ENCODE peak calls at places on chromosomes 6 and 20, in five cellular contexts. A is GM12878, R is neural progenitor cell, L is PC-9, E is GM23248. J is an unnamed sample.

GRCh38 chr6:13523826-13524622 is 36.6 kb upstream of the GFOD1 start:
- DNase-seq in A (no peak), R (no peak), L (no peak), E (no peak), J (peak)

GRCh38 chr6:123529843-123530242 is 106.9 kb downstream of the TRDN start:
- DNase-seq in A (no peak), R (no peak), L (peak), E (no peak), J (no peak)

GRCh38 chr20:60467771-60468170 is 509.5 kb downstream of the CDH26 start:
- DNase-seq in A (no peak), R (no peak), L (no peak), E (no peak), J (no peak)

GRCh38 chr20:46963758-46964181 is 69.1 kb downstream of the EYA2 start:
- DNase-seq in A (no peak), R (no peak), L (peak), E (no peak), J (no peak)

GRCh38 chr6:4707011-4707410 is 69.2 kb upstream of the CDYL start:
- DNase-seq in A (no peak), R (no peak), L (peak), E (peak), J (no peak)

GRCh38 chr20:37570419-37570818 is 42.7 kb upstream of the BLCAP start:
- DNase-seq in A (no peak), R (no peak), L (no peak), E (no peak), J (no peak)

GRCh38 chr6:21597706-21598273 is 4.2 kb downstream of the SOX4 start:
- DNase-seq in A (no peak), R (no peak), L (no peak), E (peak), J (no peak)

GRCh38 chr6:36969240-36969691 is 14.7 kb downstream of the PI16 start:
- DNase-seq in A (no peak), R (no peak), L (no peak), E (no peak), J (no peak)

GRCh38 chr20:11379257-11380011 is 538.3 kb upstream of the BTBD3 start:
- DNase-seq in A (no peak), R (peak), L (no peak), E (no peak), J (no peak)

GRCh38 chr6:149445573-149445972 is 39.2 kb downstream of the ZC3H12D start:
- DNase-seq in A (no peak), R (no peak), L (no peak), E (no peak), J (no peak)

GRCh38 chr6:155130161-155130853 is 133.5 kb upstream of the CLDN20 start:
- DNase-seq in A (no peak), R (no peak), L (no peak), E (peak), J (no peak)

GRCh38 chr6:132730560-132730959 is 16.7 kb upstream of the VNN1 start:
- DNase-seq in A (no peak), R (no peak), L (peak), E (peak), J (no peak)

GRCh38 chr6:16669227-16669626 is 92.0 kb downstream of the ATXN1 start:
- DNase-seq in A (no peak), R (no peak), L (peak), E (peak), J (peak)

GRCh38 chr20:11810316-11811130 is 107.2 kb upstream of the BTBD3 start:
- DNase-seq in A (no peak), R (peak), L (peak), E (peak), J (no peak)

GRCh38 chr20:61073376-61073775 is 178.7 kb upstream of the CDH4 start:
- DNase-seq in A (no peak), R (no peak), L (no peak), E (peak), J (no peak)

GRCh38 chr6:160733045-160733646 is 31.1 kb downstream of the PLG start:
- DNase-seq in A (no peak), R (peak), L (no peak), E (peak), J (peak)

GRCh38 chr20:6008254-6008653 is 45.6 kb downstream of the LRRN4 start:
- DNase-seq in A (no peak), R (peak), L (peak), E (peak), J (no peak)

GRCh38 chr6:13687917-13688351 is 23.7 kb downstream of the RANBP9 start:
- DNase-seq in A (no peak), R (no peak), L (no peak), E (no peak), J (no peak)

GRCh38 chr6:126015869-126016268 is 29.5 kb downstream of the TRMT11 start:
- DNase-seq in A (no peak), R (no peak), L (peak), E (peak), J (no peak)

GRCh38 chr20:25486377-25486776 is 78.9 kb downstream of the GINS1 start:
- DNase-seq in A (no peak), R (no peak), L (no peak), E (peak), J (no peak)

GRCh38 chr6:147274776-147275175 is 70.6 kb downstream of the STXBP5 start:
- DNase-seq in A (no peak), R (no peak), L (no peak), E (no peak), J (no peak)

GRCh38 chr6:100381111-100381510 is 83.6 kb downstream of the SIM1 start:
- DNase-seq in A (no peak), R (no peak), L (no peak), E (peak), J (no peak)

DNA sequence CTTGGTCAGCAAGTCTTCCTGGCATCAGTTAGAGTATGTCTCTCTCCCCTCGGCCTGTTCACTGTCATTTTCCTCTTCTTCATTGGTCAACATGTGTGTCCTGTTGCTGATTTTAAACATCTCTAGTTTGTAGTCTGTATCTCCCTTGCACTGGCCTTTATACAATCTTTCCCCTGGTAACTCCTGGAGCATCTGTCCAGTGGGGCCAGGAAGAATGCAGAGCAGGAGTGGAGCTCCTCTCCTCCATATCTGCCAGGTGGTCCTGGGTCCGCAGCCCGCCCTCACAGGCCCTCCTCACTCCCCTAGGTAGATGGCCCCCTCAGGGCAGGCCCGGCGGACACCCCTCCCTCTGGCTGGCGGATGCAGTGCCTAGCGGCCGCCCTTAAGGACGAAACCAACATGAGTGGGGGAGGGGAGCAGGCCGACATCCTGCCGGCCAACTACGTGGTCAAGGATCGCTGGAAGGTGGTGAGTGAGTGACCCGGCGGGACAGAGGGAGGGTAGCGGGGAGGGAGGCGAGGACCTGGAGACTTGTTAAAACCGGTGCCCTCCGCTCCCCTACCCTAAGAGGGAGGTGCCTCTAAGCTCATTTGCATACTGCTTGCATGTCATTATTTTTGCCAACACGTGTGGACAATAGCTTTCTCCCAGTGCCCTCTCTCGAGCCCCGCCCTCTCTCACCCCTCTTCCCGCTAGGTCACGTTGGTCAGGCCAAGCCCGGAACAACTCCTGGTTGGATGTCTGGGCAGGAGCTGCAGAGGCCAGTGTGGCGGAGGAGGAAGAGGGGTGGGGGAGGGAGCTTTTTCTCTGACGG is 3.2 kb downstream of the TTBK1 start:
- DNase-seq in A (no peak), R (peak), L (peak), E (no peak), J (peak)
- TF ChIP-seq EZH2 in A (no peak), R (no peak), L (no peak), E (no peak), J (no peak)

DNA sequence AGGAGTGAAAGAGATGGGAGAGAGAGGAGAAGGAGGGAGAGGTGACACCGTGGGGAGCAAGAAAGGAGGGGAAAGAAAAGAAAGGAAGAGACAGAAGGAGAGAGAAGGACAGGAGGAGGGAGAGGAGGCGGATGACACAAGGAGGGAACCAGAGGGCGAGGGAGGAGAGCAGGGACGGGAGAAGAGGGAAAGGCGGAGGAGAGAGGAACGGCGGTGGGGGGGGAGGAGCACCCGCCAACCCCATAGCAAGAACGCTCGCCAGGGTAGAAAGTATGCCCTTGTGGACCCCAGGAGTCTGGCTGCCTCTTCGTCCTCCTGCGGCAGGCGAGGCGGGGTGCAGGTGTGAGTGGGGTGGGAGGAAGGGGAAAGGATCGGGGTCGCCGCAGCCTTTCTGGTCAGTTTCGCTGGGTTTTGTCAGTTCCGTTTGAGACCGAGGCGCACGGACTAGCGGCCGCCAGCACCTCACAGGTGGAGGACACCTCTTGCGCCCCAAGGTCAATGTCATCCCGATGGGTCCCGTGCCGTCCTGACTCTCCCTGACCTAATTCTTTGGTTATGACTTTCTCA is 4.4 kb upstream of the INSM1 start:
- DNase-seq in A (no peak), R (peak), L (no peak), E (no peak), J (peak)
- TF ChIP-seq EZH2 in A (no peak), R (no peak), L (no peak), E (no peak), J (no peak)

GRCh38 chr6:165984743-165985142 is 182.9 kb downstream of the TBXT start:
- DNase-seq in A (no peak), R (no peak), L (no peak), E (no peak), J (no peak)
- TF ChIP-seq EZH2 in A (no peak), R (no peak), L (no peak), E (no peak), J (no peak)

GRCh38 chr20:32050851-32051556 is 1.0 kb upstream of the HCK start:
- DNase-seq in A (no peak), R (peak), L (no peak), E (no peak), J (no peak)
- TF ChIP-seq EZH2 in A (no peak), R (no peak), L (no peak), E (no peak), J (no peak)

DNA sequence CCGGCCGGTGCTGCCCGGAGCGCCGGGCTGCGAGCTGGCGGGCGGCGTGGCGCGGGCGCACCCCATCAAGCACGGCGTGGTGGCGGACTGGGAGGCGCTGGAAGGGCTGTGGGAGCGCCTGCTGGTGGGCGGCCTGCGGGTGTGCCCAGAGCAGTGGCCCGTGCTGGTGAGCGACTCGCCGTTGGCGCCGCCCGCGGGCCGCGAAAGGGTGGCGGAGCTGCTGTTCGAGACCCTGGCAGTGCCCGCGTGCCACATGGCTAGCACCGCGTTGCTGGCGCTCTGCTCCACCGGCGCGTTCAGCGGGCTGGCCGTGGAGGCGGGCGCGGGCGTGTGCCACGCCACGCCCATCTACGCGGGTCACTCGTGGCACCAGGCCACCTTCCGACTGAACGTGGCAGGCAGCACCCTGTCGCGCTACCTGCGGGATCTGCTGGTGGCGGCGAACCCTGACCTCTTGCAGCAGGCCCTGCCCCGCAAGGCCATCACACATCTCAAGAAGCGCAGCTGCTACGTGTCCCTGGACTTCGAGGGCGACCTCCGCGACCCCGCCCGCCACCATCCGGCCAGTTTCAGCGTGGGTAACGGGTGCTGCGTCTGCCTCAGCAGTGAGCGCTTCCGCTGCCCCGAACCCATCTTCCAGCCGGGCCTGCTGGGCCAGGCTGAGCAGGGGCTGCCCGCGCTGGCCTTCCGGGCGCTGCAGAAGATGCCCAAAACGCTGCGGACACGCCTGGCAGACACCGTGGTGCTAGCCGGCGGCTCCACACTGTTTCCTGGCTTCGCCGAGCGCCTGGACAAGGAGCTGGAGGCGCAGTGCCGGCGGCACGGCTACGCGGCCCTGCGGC is 723 bp downstream of the ACTL10 start:
- DNase-seq in A (no peak), R (no peak), L (peak), E (no peak), J (peak)
- TF ChIP-seq EZH2 in A (no peak), R (no peak), L (no peak), E (no peak), J (no peak)

GRCh38 chr20:38672504-38672903 is 51.8 kb upstream of the SLC32A1 start:
- DNase-seq in A (no peak), R (no peak), L (no peak), E (no peak), J (no peak)
- TF ChIP-seq EZH2 in A (no peak), R (no peak), L (no peak), E (no peak), J (no peak)

GRCh38 chr6:107634147-107635057 is 144.5 kb downstream of the SOBP start:
- DNase-seq in A (no peak), R (no peak), L (peak), E (peak), J (no peak)

GRCh38 chr6:107636486-107636885 is 146.6 kb downstream of the SOBP start:
- DNase-seq in A (no peak), R (peak), L (no peak), E (no peak), J (no peak)

GRCh38 chr6:107637316-107637715 is 147.4 kb downstream of the SOBP start:
- DNase-seq in A (no peak), R (no peak), L (no peak), E (no peak), J (no peak)

GRCh38 chr6:107633680-107634141 is 143.8 kb downstream of the SOBP start:
- DNase-seq in A (no peak), R (no peak), L (peak), E (no peak), J (no peak)

DNA sequence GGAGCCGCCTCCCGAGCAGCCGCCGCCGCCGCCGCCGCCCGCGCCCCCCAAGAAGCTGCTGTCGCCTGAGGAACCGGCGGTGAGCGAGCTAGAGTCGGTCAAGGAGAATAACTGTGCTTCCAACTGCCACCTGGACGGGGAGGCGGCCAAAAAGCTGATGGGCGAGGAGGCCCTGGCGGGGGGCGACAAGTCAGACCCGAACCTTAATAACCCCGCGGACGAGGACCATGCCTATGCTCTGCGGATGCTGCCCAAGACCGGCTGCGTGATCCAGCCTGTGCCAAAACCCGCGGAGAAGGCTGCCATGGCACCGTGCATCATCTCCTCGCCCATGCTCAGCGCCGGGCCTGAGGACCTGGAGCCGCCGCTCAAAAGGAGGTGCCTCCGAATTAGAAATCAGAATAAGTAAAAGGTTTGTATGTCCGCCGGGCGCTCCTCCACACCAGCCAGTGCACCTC is 145.2 kb downstream of the SOBP start:
- DNase-seq in A (no peak), R (no peak), L (peak), E (no peak), J (no peak)
- TF ChIP-seq EZH2 in A (no peak), R (no peak), L (no peak), E (no peak), J (no peak)

GRCh38 chr20:44704551-44704971 is 10.6 kb upstream of the CCN5 start:
- DNase-seq in A (no peak), R (no peak), L (no peak), E (peak), J (no peak)
- TF ChIP-seq EZH2 in A (no peak), R (no peak), L (no peak), E (no peak), J (no peak)

GRCh38 chr20:663315-664090 is 10.5 kb upstream of the SRXN1 start:
- DNase-seq in A (no peak), R (peak), L (no peak), E (peak), J (no peak)
- TF ChIP-seq EZH2 in A (no peak), R (no peak), L (no peak), E (peak), J (no peak)